ENCODE peak calls at places on chromosomes 12 and 14, in six cellular contexts. A is hypothalamus, K is GM12865, W is NCI-H524, R is Daoy, N is T-cell. T is an unnamed sample.

GRCh38 chr12:115451785-115452736 is 768.1 kb upstream of the TBX3 start:
- DNase-seq in A (no peak), K (peak), W (no peak), R (peak), N (no peak), T (peak)

GRCh38 chr12:132117558-132117875 is 26.6 kb downstream of the DDX51 start:
- DNase-seq in A (no peak), K (no peak), W (no peak), R (no peak), N (no peak), T (no peak)

GRCh38 chr12:84696281-84696680 is 216.3 kb downstream of the SLC6A15 start:
- DNase-seq in A (no peak), K (no peak), W (no peak), R (no peak), N (no peak), T (no peak)

GRCh38 chr12:9244894-9245293 is 36.7 kb upstream of the PZP start:
- DNase-seq in A (no peak), K (peak), W (no peak), R (peak), N (no peak), T (no peak)

GRCh38 chr12:79151956-79152355 is 287.4 kb downstream of the SYT1 start:
- DNase-seq in A (no peak), K (no peak), W (no peak), R (no peak), N (no peak), T (no peak)

GRCh38 chr14:58488550-58488949 is 61.0 kb downstream of the KIAA0586 start:
- DNase-seq in A (no peak), K (peak), W (no peak), R (peak), N (no peak), T (peak)

GRCh38 chr12:101299346-101299745 is 19.4 kb downstream of the UTP20 start:
- DNase-seq in A (no peak), K (no peak), W (no peak), R (no peak), N (no peak), T (no peak)

GRCh38 chr12:14928946-14929345 is 9.4 kb downstream of the ERP27 start:
- DNase-seq in A (no peak), K (no peak), W (no peak), R (no peak), N (no peak), T (peak)

GRCh38 chr12:19120795-19121194 is 8.7 kb upstream of the PLEKHA5 start:
- DNase-seq in A (no peak), K (no peak), W (no peak), R (peak), N (no peak), T (peak)

GRCh38 chr12:45170456-45171042 is 45.3 kb upstream of the ANO6 start:
- DNase-seq in A (no peak), K (peak), W (peak), R (peak), N (peak), T (peak)

GRCh38 chr14:103886304-103887169 is 39.2 kb upstream of the PPP1R13B start:
- DNase-seq in A (no peak), K (no peak), W (no peak), R (no peak), N (no peak), T (no peak)

GRCh38 chr12:75850751-75851462 is 180.7 kb downstream of the PHLDA1 start:
- DNase-seq in A (no peak), K (no peak), W (no peak), R (peak), N (no peak), T (peak)

GRCh38 chr12:103827800-103828440 is 13.1 kb downstream of the NT5DC3 start:
- DNase-seq in A (no peak), K (no peak), W (no peak), R (no peak), N (no peak), T (no peak)

GRCh38 chr14:104479901-104480300 is 99.7 kb upstream of the C14orf180 start:
- DNase-seq in A (no peak), K (no peak), W (no peak), R (no peak), N (no peak), T (no peak)

GRCh38 chr12:66409195-66409871 is 107.0 kb downstream of the HELB start:
- DNase-seq in A (no peak), K (peak), W (peak), R (peak), N (peak), T (peak)

GRCh38 chr12:6961278-6961694 is 9.2 kb downstream of the PHB2 start:
- DNase-seq in A (no peak), K (peak), W (no peak), R (peak), N (peak), T (no peak)

GRCh38 chr12:65501093-65501621 is 222.7 kb downstream of the MSRB3 start:
- DNase-seq in A (no peak), K (no peak), W (no peak), R (peak), N (no peak), T (no peak)

GRCh38 chr12:42981379-42981778 is 391.8 kb upstream of the PRICKLE1 start:
- DNase-seq in A (no peak), K (no peak), W (no peak), R (peak), N (no peak), T (peak)

GRCh38 chr12:130816055-130816454 is 23.0 kb downstream of the STX2 start:
- DNase-seq in A (no peak), K (peak), W (no peak), R (no peak), N (no peak), T (no peak)

GRCh38 chr12:1318327-1319031 is 275.9 kb downstream of the FBXL14 start:
- DNase-seq in A (no peak), K (no peak), W (no peak), R (peak), N (no peak), T (peak)

GRCh38 chr12:6915023-6915788 is 826 bp downstream of the ENO2 start:
- DNase-seq in A (no peak), K (no peak), W (no peak), R (no peak), N (no peak), T (no peak)

GRCh38 chr12:56120158-56120846 is 2.2 kb downstream of the ZC3H10 start:
- DNase-seq in A (no peak), K (no peak), W (no peak), R (peak), N (no peak), T (peak)

GRCh38 chr14:101084436-101084826 is 180.9 kb upstream of the RTL1 start:
- DNase-seq in A (no peak), K (no peak), W (no peak), R (no peak), N (no peak), T (no peak)

T was measured in kidney tubule cell.